ENCODE peak calls at places on chromosomes 5 and 9, in six cellular contexts. J is occipital lobe, Y is GM04504, P is iris pigment epithelial cell, A is caudate nucleus, L is GDM1. X is an unnamed sample.

GRCh38 chr9:135455401-135456030 is 24.1 kb upstream of the PPP1R26 start:
- DNase-seq in P (no peak), A (no peak), Y (no peak), J (no peak), L (no peak), X (no peak)

GRCh38 chr9:16157216-16157615 is 604.4 kb downstream of the CCDC171 start:
- DNase-seq in J (no peak), P (no peak), L (no peak), Y (no peak), A (no peak), X (no peak)

GRCh38 chr9:88692837-88693236 is 157.9 kb downstream of the NXNL2 start:
- DNase-seq in J (no peak), Y (no peak), L (no peak), P (no peak), A (no peak), X (no peak)

GRCh38 chr5:34651791-34652190 is 4.3 kb upstream of the RAI14 start:
- DNase-seq in P (no peak), Y (no peak), J (no peak), A (no peak), L (no peak), X (no peak)

GRCh38 chr9:128917151-128917849 is 3.5 kb upstream of the PHYHD1 start:
- DNase-seq in J (peak), P (peak), Y (peak), L (no peak), A (peak), X (no peak)

GRCh38 chr5:75931175-75931574 is 152.0 kb upstream of the SV2C start:
- DNase-seq in Y (no peak), P (no peak), J (no peak), A (no peak), L (no peak), X (no peak)

GRCh38 chr9:76697554-76697953 is 66.7 kb upstream of the PCA3 start:
- DNase-seq in J (no peak), A (no peak), L (no peak), P (no peak), Y (no peak), X (no peak)

GRCh38 chr9:35350212-35350611 is 139.7 kb upstream of the RUSC2 start:
- DNase-seq in Y (no peak), A (peak), J (no peak), P (no peak), L (no peak), X (no peak)

GRCh38 chr5:132825165-132825823 is 5.2 kb downstream of the SHROOM1 start:
- DNase-seq in A (no peak), P (no peak), Y (no peak), L (no peak), J (no peak), X (no peak)

GRCh38 chr5:4862500-4862899 is 277.6 kb upstream of the ADAMTS16 start:
- DNase-seq in P (peak), Y (peak), A (no peak), J (no peak), L (no peak), X (no peak)

GRCh38 chr9:94933429-94933828 is 206.9 kb downstream of the AOPEP start:
- DNase-seq in Y (no peak), A (no peak), J (no peak), P (no peak), L (no peak), X (no peak)

GRCh38 chr9:10443805-10444204 is 169.0 kb downstream of the PTPRD start:
- DNase-seq in A (no peak), J (no peak), P (no peak), L (no peak), Y (no peak), X (no peak)

GRCh38 chr5:170437621-170438375 is 48.6 kb upstream of the KCNMB1 start:
- DNase-seq in A (no peak), P (no peak), J (no peak), Y (no peak), L (no peak), X (no peak)

GRCh38 chr5:80781356-80781755 is 126.6 kb upstream of the DHFR start:
- DNase-seq in L (no peak), J (no peak), P (peak), Y (no peak), A (no peak), X (no peak)

GRCh38 chr5:139651863-139652787 is 4.0 kb downstream of the CXXC5 start:
- DNase-seq in A (peak), L (no peak), J (peak), P (peak), Y (no peak), X (peak)

GRCh38 chr5:174287761-174288160 is 242.3 kb downstream of the NSG2 start:
- DNase-seq in Y (no peak), P (no peak), L (no peak), A (no peak), J (no peak), X (no peak)

GRCh38 chr9:131717719-131718460 is 22.0 kb downstream of the RAPGEF1 start:
- DNase-seq in P (no peak), Y (no peak), L (no peak), J (no peak), A (no peak), X (no peak)

GRCh38 chr5:131628990-131629389 is 6.0 kb downstream of the RAPGEF6 start:
- DNase-seq in J (no peak), A (peak), L (no peak), P (peak), Y (peak), X (no peak)

GRCh38 chr5:128630078-128630575 is 92.1 kb upstream of the FBN2 start:
- DNase-seq in L (no peak), Y (no peak), A (no peak), P (no peak), J (no peak), X (no peak)

GRCh38 chr9:113640418-113640817 is 176.9 kb downstream of the RGS3 start:
- DNase-seq in J (no peak), Y (no peak), P (no peak), A (no peak), L (no peak), X (no peak)

GRCh38 chr9:129138476-129139232 is 27.4 kb downstream of the PTPA start:
- DNase-seq in J (no peak), A (no peak), L (no peak), P (peak), Y (no peak), X (no peak)

GRCh38 chr5:149829954-149830353 is 99.8 kb downstream of the PPARGC1B start:
- DNase-seq in L (no peak), J (no peak), Y (no peak), A (no peak), P (no peak), X (no peak)

GRCh38 chr5:173916233-173916632 is 28.1 kb downstream of the CPEB4 start:
- DNase-seq in L (no peak), P (no peak), A (no peak), Y (no peak), J (no peak), X (no peak)

GRCh38 chr5:128284236-128284635 is 200.7 kb downstream of the SLC12A2 start:
- DNase-seq in Y (no peak), A (no peak), P (no peak), J (no peak), L (no peak), X (no peak)

GRCh38 chr9:86093788-86094555 is 5.4 kb downstream of the GOLM1 start:
- DNase-seq in Y (no peak), P (peak), J (no peak), L (no peak), A (no peak), X (no peak)

GRCh38 chr9:135085830-135086546 is 1.5 kb upstream of the OLFM1 start:
- DNase-seq in J (peak), Y (peak), L (no peak), A (peak), P (peak), X (no peak)

GRCh38 chr5:108382784-108383358 is 973 bp upstream of the FBXL17 start:
- DNase-seq in L (peak), J (peak), P (peak), Y (no peak), A (no peak), X (no peak)

GRCh38 chr9:94806307-94806893 is 79.9 kb downstream of the AOPEP start:
- DNase-seq in A (no peak), Y (no peak), L (no peak), P (no peak), J (no peak), X (no peak)

GRCh38 chr5:67997148-67997547 is 218.4 kb upstream of the PIK3R1 start:
- DNase-seq in L (no peak), P (no peak), Y (no peak), A (no peak), J (no peak), X (no peak)

GRCh38 chr5:73296772-73297171 is 123.8 kb downstream of the TMEM174 start:
- DNase-seq in L (no peak), J (no peak), Y (no peak), P (peak), A (no peak), X (no peak)

GRCh38 chr5:473344-474192 is 30.6 kb downstream of the EXOC3 start:
- DNase-seq in P (peak), J (no peak), Y (no peak), A (no peak), L (no peak), X (no peak)

GRCh38 chr9:522658-523057 is 308.0 kb downstream of the DOCK8 start:
- DNase-seq in P (no peak), J (no peak), L (no peak), A (no peak), Y (no peak), X (no peak)

GRCh38 chr5:102668220-102668930 is 86.7 kb upstream of the PAM start:
- DNase-seq in Y (no peak), J (no peak), L (no peak), P (no peak), A (no peak), X (no peak)

X was measured in effector memory CD4-positive, alpha-beta T cell.